ENCODE peak calls at places on chromosome 7, in nine cellular contexts. One of them, this sample, is unnamed.
A peak's percentile ranks its signal among the peaks of the same experiment; 100 is the strongest.

GRCh38 chr7:112103246-112103645 is 103.0 kb downstream of the DOCK4 start:
- DNase-seq in left ventricle myocardium inferior: no peak
- DNase-seq in neural progenitor cell: no peak
- DNase-seq in CD4-positive, alpha-beta T cell: no peak
- DNase-seq in fibroblast of mammary gland: peak; percentile 26
- DNase-seq in stomach: no peak
- DNase-seq in AG09309: no peak
- DNase-seq in ovary: no peak
- DNase-seq in Calu3: peak; percentile 30
- DNase-seq in this sample: no peak

GRCh38 chr7:135757719-135758411 is 9.3 kb upstream of the FAM180A start:
- DNase-seq in left ventricle myocardium inferior: peak; percentile 36
- DNase-seq in neural progenitor cell: no peak
- DNase-seq in CD4-positive, alpha-beta T cell: no peak
- DNase-seq in fibroblast of mammary gland: peak; percentile 75
- DNase-seq in stomach: no peak
- DNase-seq in AG09309: peak; percentile 55
- DNase-seq in ovary: peak; percentile 38
- DNase-seq in Calu3: no peak
- DNase-seq in this sample: no peak

GRCh38 chr7:92732451-92733036 is 103.8 kb downstream of the CDK6 start:
- DNase-seq in left ventricle myocardium inferior: no peak
- DNase-seq in neural progenitor cell: no peak
- DNase-seq in CD4-positive, alpha-beta T cell: no peak
- DNase-seq in fibroblast of mammary gland: no peak
- DNase-seq in stomach: no peak
- DNase-seq in AG09309: no peak
- DNase-seq in ovary: no peak
- DNase-seq in Calu3: no peak
- DNase-seq in this sample: no peak

GRCh38 chr7:17313175-17313574 is 14.7 kb downstream of the AHR start:
- DNase-seq in left ventricle myocardium inferior: no peak
- DNase-seq in neural progenitor cell: no peak
- DNase-seq in CD4-positive, alpha-beta T cell: no peak
- DNase-seq in fibroblast of mammary gland: no peak
- DNase-seq in stomach: no peak
- DNase-seq in AG09309: no peak
- DNase-seq in ovary: no peak
- DNase-seq in Calu3: no peak
- DNase-seq in this sample: no peak

GRCh38 chr7:98287486-98287959 is 6.0 kb downstream of the BRI3 start:
- DNase-seq in left ventricle myocardium inferior: no peak
- DNase-seq in neural progenitor cell: no peak
- DNase-seq in CD4-positive, alpha-beta T cell: no peak
- DNase-seq in fibroblast of mammary gland: no peak
- DNase-seq in stomach: peak; percentile 75
- DNase-seq in AG09309: no peak
- DNase-seq in ovary: no peak
- DNase-seq in Calu3: peak; percentile 62
- DNase-seq in this sample: no peak

GRCh38 chr7:98051118-98051744 is 55.4 kb upstream of the LMTK2 start:
- DNase-seq in left ventricle myocardium inferior: no peak
- DNase-seq in neural progenitor cell: peak; percentile 71
- DNase-seq in CD4-positive, alpha-beta T cell: peak; percentile 35
- DNase-seq in fibroblast of mammary gland: no peak
- DNase-seq in stomach: peak; percentile 27
- DNase-seq in AG09309: no peak
- DNase-seq in ovary: no peak
- DNase-seq in Calu3: peak; percentile 19
- DNase-seq in this sample: no peak

GRCh38 chr7:134067164-134067563 is 60.0 kb upstream of the LRGUK start:
- DNase-seq in left ventricle myocardium inferior: no peak
- DNase-seq in neural progenitor cell: no peak
- DNase-seq in CD4-positive, alpha-beta T cell: no peak
- DNase-seq in fibroblast of mammary gland: no peak
- DNase-seq in stomach: no peak
- DNase-seq in AG09309: no peak
- DNase-seq in ovary: no peak
- DNase-seq in Calu3: no peak
- DNase-seq in this sample: no peak

GRCh38 chr7:130721486-130722277 is 12.3 kb downstream of the KLF14 start:
- DNase-seq in left ventricle myocardium inferior: peak; percentile 69
- DNase-seq in neural progenitor cell: peak; percentile 86
- DNase-seq in CD4-positive, alpha-beta T cell: no peak
- DNase-seq in fibroblast of mammary gland: peak; percentile 71
- DNase-seq in stomach: peak; percentile 51
- DNase-seq in AG09309: peak; percentile 20
- DNase-seq in ovary: peak; percentile 79
- DNase-seq in Calu3: peak; percentile 69
- DNase-seq in this sample: no peak

GRCh38 chr7:143884978-143885559 is 16.9 kb downstream of the TCAF1 start:
- DNase-seq in left ventricle myocardium inferior: peak; percentile 34
- DNase-seq in neural progenitor cell: peak; percentile 89
- DNase-seq in CD4-positive, alpha-beta T cell: no peak
- DNase-seq in fibroblast of mammary gland: peak; percentile 64
- DNase-seq in stomach: no peak
- DNase-seq in AG09309: no peak
- DNase-seq in ovary: peak; percentile 78
- DNase-seq in Calu3: peak; percentile 45
- DNase-seq in this sample: peak; percentile 88

GRCh38 chr7:43481905-43482678 is 100.8 kb upstream of the STK17A start:
- DNase-seq in left ventricle myocardium inferior: no peak
- DNase-seq in neural progenitor cell: no peak
- DNase-seq in CD4-positive, alpha-beta T cell: no peak
- DNase-seq in fibroblast of mammary gland: peak; percentile 29
- DNase-seq in stomach: no peak
- DNase-seq in AG09309: no peak
- DNase-seq in ovary: no peak
- DNase-seq in Calu3: no peak
- DNase-seq in this sample: no peak

GRCh38 chr7:43480581-43480980 is 102.3 kb upstream of the STK17A start:
- DNase-seq in left ventricle myocardium inferior: no peak
- DNase-seq in neural progenitor cell: no peak
- DNase-seq in CD4-positive, alpha-beta T cell: no peak
- DNase-seq in fibroblast of mammary gland: no peak
- DNase-seq in stomach: no peak
- DNase-seq in AG09309: no peak
- DNase-seq in ovary: no peak
- DNase-seq in Calu3: no peak
- DNase-seq in this sample: no peak

GRCh38 chr7:43475983-43476382 is 106.9 kb upstream of the STK17A start:
- DNase-seq in left ventricle myocardium inferior: no peak
- DNase-seq in neural progenitor cell: no peak
- DNase-seq in CD4-positive, alpha-beta T cell: no peak
- DNase-seq in fibroblast of mammary gland: no peak
- DNase-seq in stomach: no peak
- DNase-seq in AG09309: no peak
- DNase-seq in ovary: no peak
- DNase-seq in Calu3: no peak
- DNase-seq in this sample: no peak

GRCh38 chr7:43479543-43479942 is 103.4 kb upstream of the STK17A start:
- DNase-seq in left ventricle myocardium inferior: no peak
- DNase-seq in neural progenitor cell: no peak
- DNase-seq in CD4-positive, alpha-beta T cell: no peak
- DNase-seq in fibroblast of mammary gland: no peak
- DNase-seq in stomach: no peak
- DNase-seq in AG09309: no peak
- DNase-seq in ovary: no peak
- DNase-seq in Calu3: no peak
- DNase-seq in this sample: no peak

GRCh38 chr7:43479042-43479441 is 103.9 kb upstream of the STK17A start:
- DNase-seq in left ventricle myocardium inferior: no peak
- DNase-seq in neural progenitor cell: no peak
- DNase-seq in CD4-positive, alpha-beta T cell: no peak
- DNase-seq in fibroblast of mammary gland: no peak
- DNase-seq in stomach: no peak
- DNase-seq in AG09309: no peak
- DNase-seq in ovary: no peak
- DNase-seq in Calu3: no peak
- DNase-seq in this sample: no peak
- TF ChIP-seq CTCF in left ventricle myocardium inferior: no peak
- TF ChIP-seq CTCF in neural progenitor cell: peak; percentile 15
- TF ChIP-seq CTCF in CD4-positive, alpha-beta T cell: no peak
- TF ChIP-seq CTCF in fibroblast of mammary gland: peak; percentile 11
- TF ChIP-seq CTCF in stomach: no peak
- TF ChIP-seq CTCF in AG09309: no peak
- TF ChIP-seq CTCF in ovary: no peak
- TF ChIP-seq CTCF in Calu3: peak; percentile 9
- TF ChIP-seq CTCF in this sample: no peak

GRCh38 chr7:90312745-90313144 is 8.4 kb downstream of the FAM237B start:
- DNase-seq in left ventricle myocardium inferior: no peak
- DNase-seq in neural progenitor cell: peak; percentile 21
- DNase-seq in CD4-positive, alpha-beta T cell: no peak
- DNase-seq in fibroblast of mammary gland: peak; percentile 30
- DNase-seq in stomach: no peak
- DNase-seq in AG09309: no peak
- DNase-seq in ovary: no peak
- DNase-seq in Calu3: no peak
- DNase-seq in this sample: no peak
- TF ChIP-seq CTCF in left ventricle myocardium inferior: no peak
- TF ChIP-seq CTCF in neural progenitor cell: peak; percentile 48
- TF ChIP-seq CTCF in CD4-positive, alpha-beta T cell: no peak
- TF ChIP-seq CTCF in fibroblast of mammary gland: peak; percentile 34
- TF ChIP-seq CTCF in stomach: no peak
- TF ChIP-seq CTCF in AG09309: peak; percentile 28
- TF ChIP-seq CTCF in ovary: no peak
- TF ChIP-seq CTCF in Calu3: no peak
- TF ChIP-seq CTCF in this sample: peak; percentile 42

GRCh38 chr7:29396563-29396962 is 167.1 kb upstream of the PRR15 start:
- DNase-seq in left ventricle myocardium inferior: no peak
- DNase-seq in neural progenitor cell: no peak
- DNase-seq in CD4-positive, alpha-beta T cell: no peak
- DNase-seq in fibroblast of mammary gland: no peak
- DNase-seq in stomach: no peak
- DNase-seq in AG09309: no peak
- DNase-seq in ovary: no peak
- DNase-seq in Calu3: no peak
- DNase-seq in this sample: no peak

GRCh38 chr7:29394321-29394720 is 169.3 kb upstream of the PRR15 start:
- DNase-seq in left ventricle myocardium inferior: no peak
- DNase-seq in neural progenitor cell: no peak
- DNase-seq in CD4-positive, alpha-beta T cell: no peak
- DNase-seq in fibroblast of mammary gland: no peak
- DNase-seq in stomach: no peak
- DNase-seq in AG09309: no peak
- DNase-seq in ovary: no peak
- DNase-seq in Calu3: no peak
- DNase-seq in this sample: peak; percentile 69

GRCh38 chr7:29386196-29386765 is 177.4 kb upstream of the PRR15 start:
- DNase-seq in left ventricle myocardium inferior: no peak
- DNase-seq in neural progenitor cell: no peak
- DNase-seq in CD4-positive, alpha-beta T cell: no peak
- DNase-seq in fibroblast of mammary gland: no peak
- DNase-seq in stomach: no peak
- DNase-seq in AG09309: no peak
- DNase-seq in ovary: no peak
- DNase-seq in Calu3: no peak
- DNase-seq in this sample: no peak

DNA sequence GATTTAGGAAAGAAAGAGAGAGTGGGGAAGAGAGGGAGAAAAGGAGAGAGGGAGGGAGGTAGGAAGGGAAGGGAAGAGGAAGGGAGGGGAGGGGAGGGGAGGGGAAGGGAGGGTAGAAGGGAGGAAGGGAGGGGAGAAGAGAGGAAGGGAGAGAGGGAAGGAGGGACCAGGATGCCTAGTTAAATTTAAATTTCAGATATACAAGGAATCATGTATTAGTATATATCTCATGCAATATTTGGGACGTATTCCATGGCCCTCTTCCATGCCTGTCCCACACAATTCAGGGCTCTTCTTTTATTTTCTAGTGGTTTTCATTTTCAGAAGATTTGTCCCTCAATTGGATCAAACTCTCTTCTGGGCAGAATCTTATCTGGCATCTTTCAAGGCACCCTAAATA is 172.4 kb upstream of the PRR15 start:
- DNase-seq in left ventricle myocardium inferior: no peak
- DNase-seq in neural progenitor cell: no peak
- DNase-seq in CD4-positive, alpha-beta T cell: no peak
- DNase-seq in fibroblast of mammary gland: no peak
- DNase-seq in stomach: no peak
- DNase-seq in AG09309: no peak
- DNase-seq in ovary: no peak
- DNase-seq in Calu3: no peak
- DNase-seq in this sample: no peak
- TF ChIP-seq CTCF in left ventricle myocardium inferior: no peak
- TF ChIP-seq CTCF in neural progenitor cell: no peak
- TF ChIP-seq CTCF in CD4-positive, alpha-beta T cell: no peak
- TF ChIP-seq CTCF in fibroblast of mammary gland: no peak
- TF ChIP-seq CTCF in stomach: no peak
- TF ChIP-seq CTCF in AG09309: no peak
- TF ChIP-seq CTCF in ovary: no peak
- TF ChIP-seq CTCF in Calu3: no peak
- TF ChIP-seq CTCF in this sample: no peak

GRCh38 chr7:41711283-41712064 is 8.6 kb upstream of the INHBA start:
- DNase-seq in left ventricle myocardium inferior: no peak
- DNase-seq in neural progenitor cell: peak; percentile 62
- DNase-seq in CD4-positive, alpha-beta T cell: no peak
- DNase-seq in fibroblast of mammary gland: peak; percentile 58
- DNase-seq in stomach: peak; percentile 36
- DNase-seq in AG09309: no peak
- DNase-seq in ovary: no peak
- DNase-seq in Calu3: peak; percentile 70
- DNase-seq in this sample: no peak

GRCh38 chr7:41720046-41720445 is 17.2 kb upstream of the INHBA start:
- DNase-seq in left ventricle myocardium inferior: no peak
- DNase-seq in neural progenitor cell: no peak
- DNase-seq in CD4-positive, alpha-beta T cell: no peak
- DNase-seq in fibroblast of mammary gland: no peak
- DNase-seq in stomach: no peak
- DNase-seq in AG09309: no peak
- DNase-seq in ovary: no peak
- DNase-seq in Calu3: no peak
- DNase-seq in this sample: no peak

GRCh38 chr7:41715000-41715399 is 12.1 kb upstream of the INHBA start:
- DNase-seq in left ventricle myocardium inferior: no peak
- DNase-seq in neural progenitor cell: no peak
- DNase-seq in CD4-positive, alpha-beta T cell: no peak
- DNase-seq in fibroblast of mammary gland: no peak
- DNase-seq in stomach: no peak
- DNase-seq in AG09309: no peak
- DNase-seq in ovary: no peak
- DNase-seq in Calu3: no peak
- DNase-seq in this sample: no peak

GRCh38 chr7:41720886-41721285 is 18.0 kb upstream of the INHBA start:
- DNase-seq in left ventricle myocardium inferior: no peak
- DNase-seq in neural progenitor cell: no peak
- DNase-seq in CD4-positive, alpha-beta T cell: no peak
- DNase-seq in fibroblast of mammary gland: no peak
- DNase-seq in stomach: no peak
- DNase-seq in AG09309: no peak
- DNase-seq in ovary: no peak
- DNase-seq in Calu3: no peak
- DNase-seq in this sample: no peak

DNA sequence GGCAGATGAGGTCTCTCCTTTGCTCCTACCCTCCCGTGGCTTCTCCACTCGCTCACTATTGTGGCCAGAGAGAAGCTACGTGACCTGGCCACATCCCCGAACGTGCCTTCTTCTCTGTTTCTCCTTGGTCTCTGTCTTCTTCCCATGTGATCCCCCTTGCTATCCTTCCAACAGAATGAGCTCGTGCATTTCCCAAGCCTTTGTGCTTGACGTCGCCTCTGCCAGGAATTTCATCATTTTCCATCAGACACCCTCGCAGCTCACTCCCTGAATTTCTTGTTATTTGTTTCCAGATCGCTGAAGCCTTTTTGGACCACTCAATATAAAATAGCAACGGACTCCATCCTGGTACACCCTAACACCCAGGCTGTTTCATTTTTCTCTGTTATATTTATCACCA is 13.8 kb upstream of the INHBA start:
- DNase-seq in left ventricle myocardium inferior: no peak
- DNase-seq in neural progenitor cell: no peak
- DNase-seq in CD4-positive, alpha-beta T cell: no peak
- DNase-seq in fibroblast of mammary gland: peak; percentile 54
- DNase-seq in stomach: no peak
- DNase-seq in AG09309: no peak
- DNase-seq in ovary: no peak
- DNase-seq in Calu3: no peak
- DNase-seq in this sample: no peak
- TF ChIP-seq CTCF in left ventricle myocardium inferior: no peak
- TF ChIP-seq CTCF in neural progenitor cell: no peak
- TF ChIP-seq CTCF in CD4-positive, alpha-beta T cell: no peak
- TF ChIP-seq CTCF in fibroblast of mammary gland: no peak
- TF ChIP-seq CTCF in stomach: no peak
- TF ChIP-seq CTCF in AG09309: no peak
- TF ChIP-seq CTCF in ovary: no peak
- TF ChIP-seq CTCF in Calu3: no peak
- TF ChIP-seq CTCF in this sample: no peak